ENCODE peak calls at places on chromosomes 3 and 15, in nine cellular contexts. O, X, P, V, E, A, C, K and Z are unnamed samples.

GRCh38 chr3:44890852-44891251 is 16.4 kb downstream of the TGM4 start:
- DNase-seq in O (no peak), X (no peak), P (no peak), V (no peak), E (no peak), A (peak; percentile 65), C (no peak), K (peak; percentile 64), Z (no peak)

GRCh38 chr3:178465260-178466180 is 70.7 kb upstream of the KCNMB2 start:
- DNase-seq in O (no peak), X (no peak), P (no peak), V (no peak), E (no peak), A (no peak), C (no peak), K (no peak), Z (no peak)

GRCh38 chr3:117101697-117102096 is 392.1 kb downstream of the TUSC7 start:
- DNase-seq in O (no peak), X (no peak), P (no peak), V (no peak), E (no peak), A (no peak), C (no peak), K (no peak), Z (no peak)

GRCh38 chr15:82950746-82951370 is 1.7 kb downstream of the HOMER2 start:
- DNase-seq in O (no peak), X (no peak), P (no peak), V (no peak), E (no peak), A (no peak), C (no peak), K (no peak), Z (no peak)

GRCh38 chr3:50428007-50428633 is 68.8 kb upstream of the TMEM115 start:
- DNase-seq in O (no peak), X (no peak), P (no peak), V (no peak), E (no peak), A (no peak), C (peak; percentile 88), K (no peak), Z (no peak)

GRCh38 chr3:12439161-12439560 is 45.1 kb upstream of the TSEN2 start:
- DNase-seq in O (no peak), X (peak; percentile 83), P (no peak), V (no peak), E (no peak), A (peak; percentile 34), C (no peak), K (no peak), Z (peak; percentile 7)

GRCh38 chr15:69126054-69126469 is 34.4 kb upstream of the GLCE start:
- DNase-seq in O (no peak), X (no peak), P (no peak), V (no peak), E (no peak), A (no peak), C (no peak), K (peak; percentile 63), Z (no peak)

GRCh38 chr15:53830707-53831386 is 71.4 kb upstream of the WDR72 start:
- DNase-seq in O (no peak), X (peak; percentile 30), P (no peak), V (no peak), E (no peak), A (no peak), C (no peak), K (no peak), Z (no peak)

GRCh38 chr15:25863067-25863967 is at the start of gene ATP10A:
- DNase-seq in O (no peak), X (no peak), P (no peak), V (no peak), E (peak; percentile 77), A (no peak), C (peak; percentile 56), K (no peak), Z (peak; percentile 74)

GRCh38 chr15:24857777-24858176 is 97.0 kb upstream of the SNRPN start:
- DNase-seq in O (no peak), X (no peak), P (no peak), V (no peak), E (peak; percentile 60), A (no peak), C (no peak), K (no peak), Z (no peak)

GRCh38 chr3:161221881-161222600 is 930 bp downstream of the NMD3 start:
- DNase-seq in O (no peak), X (peak; percentile 21), P (no peak), V (no peak), E (no peak), A (no peak), C (peak; percentile 37), K (peak; percentile 30), Z (no peak)

GRCh38 chr3:140285380-140285779 is 350.4 kb downstream of the CLSTN2 start:
- DNase-seq in O (no peak), X (no peak), P (no peak), V (no peak), E (no peak), A (no peak), C (no peak), K (no peak), Z (no peak)

GRCh38 chr3:169765281-169765624 is 393 bp upstream of the TERC start:
- DNase-seq in O (no peak), X (no peak), P (no peak), V (no peak), E (no peak), A (no peak), C (no peak), K (no peak), Z (no peak)
- H3K4me3 ChIP-seq in O (peak overlapping the region; percentile 64), X (peak overlapping the region; percentile 51), P (peak overlapping the region; percentile 66), V (peak overlapping the region; percentile 64), E (peak overlapping the region; percentile 76), A (peak overlapping the region; percentile 88), C (peak overlapping the region; percentile 70), K (peak overlapping the region; percentile 55), Z (no peak overlapping the region)

GRCh38 chr3:169660709-169661566 is 2.6 kb downstream of the MECOM start:
- DNase-seq in O (no peak), X (no peak), P (no peak), V (no peak), E (peak; percentile 53), A (no peak), C (peak; percentile 29), K (no peak), Z (no peak)
- TF ChIP-seq POLR2AphosphoS5 in O (no peak), X (no peak), P (no peak), V (no peak), E (no peak), A (no peak), C (no peak), K (no peak), Z (peak; percentile 28)

DNA sequence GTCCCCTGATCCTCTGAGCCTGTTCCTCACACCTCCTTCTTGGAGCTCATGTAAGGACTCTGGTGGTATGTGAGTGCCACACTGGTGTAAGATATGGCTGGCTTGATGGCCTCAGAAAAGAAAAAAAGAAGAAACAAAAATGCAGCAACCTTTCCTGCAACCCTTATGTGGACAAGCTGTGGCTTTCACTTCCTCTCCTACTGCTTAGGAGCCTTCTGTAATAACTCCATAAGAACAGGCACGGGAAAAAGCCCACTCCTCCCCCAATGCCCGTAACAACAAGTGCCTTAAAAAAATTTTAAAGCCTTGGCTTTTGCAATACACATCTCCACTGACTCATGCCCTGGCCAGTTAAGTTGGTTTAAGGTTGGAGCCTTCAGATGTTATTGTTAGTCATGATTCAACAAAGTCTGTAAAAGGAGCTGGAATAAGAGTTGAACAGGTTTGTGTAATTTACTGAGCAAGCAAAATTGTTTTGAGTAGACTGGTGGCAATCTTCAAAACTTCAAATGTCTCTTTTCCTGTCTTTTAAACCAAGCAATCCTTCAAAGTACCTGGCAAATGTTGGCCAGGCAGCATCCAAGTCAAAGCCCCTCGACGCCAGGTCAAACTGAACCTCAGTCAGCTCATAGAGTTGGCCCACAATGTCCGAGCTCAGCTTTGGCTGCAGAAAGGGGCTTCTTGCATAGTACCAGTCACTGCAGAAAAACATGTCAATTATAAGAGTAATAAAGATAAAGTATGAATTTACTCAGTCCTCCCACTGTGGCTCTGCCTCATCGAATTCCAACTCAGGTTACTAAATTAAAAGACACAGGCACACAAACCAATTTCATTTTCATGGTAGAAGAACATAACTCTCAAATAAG is 22.9 kb downstream of the FYCO1 start:
- DNase-seq in O (no peak), X (no peak), P (no peak), V (no peak), E (no peak), A (no peak), C (no peak), K (peak; percentile 95), Z (peak; percentile 84)
- H3K4me3 ChIP-seq in O (no peak overlapping the region), X (no peak overlapping the region), P (no peak overlapping the region), V (no peak overlapping the region), E (no peak overlapping the region), A (no peak overlapping the region), C (no peak overlapping the region), K (no peak overlapping the region), Z (no peak overlapping the region)

GRCh38 chr3:77536038-77536775 is 496.3 kb downstream of the ROBO2 start:
- DNase-seq in O (no peak), X (no peak), P (no peak), V (no peak), E (peak; percentile 76), A (no peak), C (no peak), K (no peak), Z (no peak)

GRCh38 chr3:77539677-77540076 is 499.8 kb downstream of the ROBO2 start:
- DNase-seq in O (no peak), X (no peak), P (no peak), V (no peak), E (no peak), A (no peak), C (no peak), K (no peak), Z (no peak)

GRCh38 chr3:77530870-77531269 is 491.0 kb downstream of the ROBO2 start:
- DNase-seq in O (no peak), X (no peak), P (no peak), V (no peak), E (no peak), A (no peak), C (no peak), K (no peak), Z (no peak)

GRCh38 chr3:77539014-77539413 is 499.1 kb downstream of the ROBO2 start:
- DNase-seq in O (no peak), X (no peak), P (no peak), V (no peak), E (peak; percentile 21), A (no peak), C (no peak), K (no peak), Z (no peak)

DNA sequence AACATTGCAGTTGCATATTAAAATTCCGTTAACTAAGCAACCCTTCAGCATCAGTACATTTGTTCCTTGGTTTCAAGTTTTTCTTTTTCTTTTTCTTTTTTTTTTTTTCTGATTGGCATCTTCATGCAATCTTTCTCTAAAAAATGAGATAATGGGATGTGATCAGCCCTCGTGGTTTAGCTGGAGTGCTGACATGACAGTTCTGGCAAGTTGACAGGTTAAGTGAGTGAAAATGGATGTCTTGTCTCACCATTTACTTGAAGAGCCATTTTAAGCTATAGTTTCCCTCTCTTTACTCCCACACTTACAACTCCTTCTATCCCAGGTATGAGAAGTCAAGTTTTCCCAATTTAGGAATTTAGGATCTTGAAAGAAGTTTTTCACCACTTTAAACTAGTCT is 495.2 kb downstream of the ROBO2 start:
- DNase-seq in O (no peak), X (no peak), P (no peak), V (no peak), E (no peak), A (no peak), C (no peak), K (no peak), Z (no peak)
- TF ChIP-seq POLR2AphosphoS5 in O (no peak), X (no peak), P (no peak), V (no peak), E (no peak), A (no peak), C (no peak), K (no peak), Z (no peak)